ENCODE peak calls at places on chromosomes 4 and X, in seven cellular contexts. R is Kasumi-1, L is lung, J is Ammon's horn, O is A549, N is NCI-H2081, B is NCI-H524. V is an unnamed sample.

GRCh38 chr4:143424276-143424675 is 87.6 kb downstream of the GAB1 start:
- DNase-seq in R (no peak), L (no peak), J (no peak), O (no peak), N (no peak), B (no peak), V (no peak)

GRCh38 chrX:136712631-136713030 is 64.7 kb downstream of the CD40LG start:
- DNase-seq in R (no peak), L (no peak), J (no peak), O (no peak), N (no peak), B (no peak), V (no peak)

GRCh38 chr4:186592450-186592849 is 37.1 kb upstream of the MTNR1A start:
- DNase-seq in R (no peak), L (no peak), J (no peak), O (no peak), N (no peak), B (no peak), V (no peak)

GRCh38 chrX:13341491-13342101 is 21.7 kb upstream of the ATXN3L start:
- DNase-seq in R (no peak), L (no peak), J (no peak), O (no peak), N (no peak), B (no peak), V (no peak)

GRCh38 chr4:105619193-105619931 is 66.9 kb downstream of the ARHGEF38 start:
- DNase-seq in R (no peak), L (peak), J (peak), O (no peak), N (peak), B (no peak), V (no peak)

GRCh38 chr4:1153567-1154090 is 18.8 kb downstream of the SPON2 start:
- DNase-seq in R (no peak), L (no peak), J (no peak), O (no peak), N (no peak), B (no peak), V (no peak)

GRCh38 chr4:48366611-48367010 is 25.3 kb downstream of the SLAIN2 start:
- DNase-seq in R (no peak), L (no peak), J (no peak), O (no peak), N (no peak), B (no peak), V (no peak)

GRCh38 chrX:150870487-150871340 is 27.8 kb downstream of the CD99L2 start:
- DNase-seq in R (no peak), L (no peak), J (no peak), O (no peak), N (no peak), B (peak), V (no peak)

GRCh38 chrX:7147431-7147977 is at the start of gene STS:
- DNase-seq in R (no peak), L (peak), J (peak), O (no peak), N (peak), B (peak), V (peak)

GRCh38 chrX:152895724-152896420 is 2.0 kb upstream of the ZNF185 start:
- DNase-seq in R (no peak), L (no peak), J (no peak), O (no peak), N (no peak), B (no peak), V (no peak)

GRCh38 chrX:125736008-125736729 is 416.5 kb downstream of the TEX13C start:
- DNase-seq in R (no peak), L (no peak), J (no peak), O (no peak), N (no peak), B (no peak), V (no peak)

GRCh38 chr4:40924096-40924792 is 174.5 kb downstream of the NSUN7 start:
- DNase-seq in R (peak), L (peak), J (peak), O (peak), N (peak), B (peak), V (peak)

GRCh38 chr4:149765630-149766029 is 50.0 kb downstream of the IQCM start:
- DNase-seq in R (peak), L (no peak), J (no peak), O (no peak), N (no peak), B (no peak), V (no peak)

GRCh38 chr4:183571350-183572076 is 66.7 kb downstream of the ING2 start:
- DNase-seq in R (peak), L (peak), J (peak), O (peak), N (no peak), B (peak), V (no peak)

GRCh38 chr4:4480685-4481393 is 61.0 kb downstream of the STX18 start:
- DNase-seq in R (peak), L (no peak), J (peak), O (peak), N (no peak), B (peak), V (no peak)

GRCh38 chr4:184831153-184831552 is 5.4 kb upstream of the ACSL1 start:
- DNase-seq in R (no peak), L (no peak), J (no peak), O (no peak), N (no peak), B (no peak), V (no peak)

GRCh38 chr4:183256343-183256742 is 63.7 kb downstream of the CLDN22 start:
- DNase-seq in R (no peak), L (no peak), J (no peak), O (no peak), N (no peak), B (no peak), V (no peak)

GRCh38 chr4:55032788-55033187 is 92.6 kb downstream of the KDR start:
- DNase-seq in R (no peak), L (no peak), J (no peak), O (no peak), N (no peak), B (no peak), V (no peak)

GRCh38 chr4:74328501-74328900 is 20.2 kb downstream of the EPGN start:
- DNase-seq in R (no peak), L (no peak), J (no peak), O (no peak), N (no peak), B (no peak), V (no peak)

GRCh38 chr4:142396279-142396678 is 449.8 kb downstream of the INPP4B start:
- DNase-seq in R (peak), L (no peak), J (no peak), O (no peak), N (no peak), B (no peak), V (no peak)

GRCh38 chr4:155667538-155668511 is 1.2 kb downstream of the GUCY1A1 start:
- DNase-seq in R (peak), L (peak), J (peak), O (peak), N (peak), B (peak), V (no peak)

GRCh38 chrX:74925210-74926088 is at the start of gene NEXMIF:
- DNase-seq in R (peak), L (peak), J (no peak), O (peak), N (peak), B (peak), V (no peak)

GRCh38 chr4:4673070-4673469 is 131.2 kb upstream of the STX18 start:
- DNase-seq in R (no peak), L (no peak), J (no peak), O (peak), N (no peak), B (no peak), V (no peak)

GRCh38 chr4:154490589-154491340 is 834 bp downstream of the DCHS2 start:
- DNase-seq in R (no peak), L (no peak), J (no peak), O (no peak), N (no peak), B (no peak), V (no peak)

GRCh38 chr4:83335691-83336090 is 1.0 kb upstream of the HPSE start:
- DNase-seq in R (peak), L (no peak), J (peak), O (no peak), N (no peak), B (peak), V (no peak)

GRCh38 chr4:72136429-72136828 is 104.6 kb downstream of the NPFFR2 start:
- DNase-seq in R (no peak), L (no peak), J (no peak), O (no peak), N (no peak), B (peak), V (no peak)

GRCh38 chr4:69321153-69321729 is 41.0 kb downstream of the UGT2B28 start:
- DNase-seq in R (no peak), L (no peak), J (no peak), O (no peak), N (peak), B (no peak), V (no peak)

GRCh38 chr4:118839221-118839927 is 3.4 kb upstream of the SEC24D start:
- DNase-seq in R (no peak), L (no peak), J (no peak), O (no peak), N (no peak), B (no peak), V (no peak)

GRCh38 chrX:30248854-30249253 is 1.9 kb downstream of the MAGEB1 start:
- DNase-seq in R (no peak), L (no peak), J (no peak), O (no peak), N (no peak), B (no peak), V (no peak)

GRCh38 chr4:76354517-76355473 is 48.3 kb downstream of the STBD1 start:
- DNase-seq in R (peak), L (no peak), J (no peak), O (no peak), N (no peak), B (no peak), V (peak)

GRCh38 chr4:38160487-38161207 is 200.4 kb downstream of the PTTG2 start:
- DNase-seq in R (peak), L (peak), J (no peak), O (peak), N (peak), B (no peak), V (peak)